ENCODE peak calls at places on chromosomes 5 and 9, in eight cellular contexts. D, C, Z, Q, B, G, P and H are unnamed samples.

GRCh38 chr5:165232187-165232586 is 1726.8 kb downstream of the MAT2B start:
- DNase-seq in D (no peak), C (no peak), Z (no peak), Q (no peak), B (no peak), G (no peak), P (no peak), H (no peak)

GRCh38 chr9:18605763-18606162 is 131.8 kb downstream of the ADAMTSL1 start:
- DNase-seq in D (peak; percentile 70), C (no peak), Z (peak; percentile 43), Q (no peak), B (no peak), G (peak; percentile 31), P (no peak), H (no peak)

GRCh38 chr9:706606-707451 is 134.7 kb upstream of the DMRT1 start:
- DNase-seq in D (peak; percentile 72), C (no peak), Z (peak; percentile 48), Q (no peak), B (no peak), G (peak; percentile 84), P (no peak), H (no peak)

GRCh38 chr5:149635394-149635793 is 54.1 kb downstream of the ARHGEF37 start:
- DNase-seq in D (no peak), C (no peak), Z (peak; percentile 43), Q (peak; percentile 13), B (no peak), G (no peak), P (no peak), H (no peak)

GRCh38 chr5:14185336-14186131 is 42.4 kb downstream of the TRIO start:
- DNase-seq in D (peak; percentile 77), C (no peak), Z (peak; percentile 78), Q (no peak), B (no peak), G (no peak), P (no peak), H (no peak)

GRCh38 chr9:95584176-95584575 is 67.4 kb upstream of the PTCH1 start:
- DNase-seq in D (no peak), C (no peak), Z (no peak), Q (no peak), B (no peak), G (no peak), P (no peak), H (no peak)

GRCh38 chr5:179700401-179700918 is 1.7 kb downstream of the CANX start:
- DNase-seq in D (peak; percentile 14), C (no peak), Z (peak; percentile 7), Q (no peak), B (no peak), G (no peak), P (no peak), H (no peak)

GRCh38 chr9:18393340-18394130 is 80.4 kb upstream of the ADAMTSL1 start:
- DNase-seq in D (peak; percentile 97), C (no peak), Z (peak; percentile 86), Q (peak; percentile 53), B (peak; percentile 69), G (peak; percentile 27), P (no peak), H (no peak)

GRCh38 chr5:148998174-148998797 is 64.6 kb downstream of the SH3TC2 start:
- DNase-seq in D (peak; percentile 81), C (peak; percentile 39), Z (peak; percentile 82), Q (no peak), B (peak; percentile 63), G (no peak), P (no peak), H (no peak)

GRCh38 chr9:38003230-38003629 is 65.8 kb downstream of the SHB start:
- DNase-seq in D (no peak), C (no peak), Z (no peak), Q (no peak), B (no peak), G (no peak), P (peak; percentile 25), H (no peak)

GRCh38 chr5:54883374-54884194 is 101.8 kb downstream of the ESM1 start:
- DNase-seq in D (peak; percentile 49), C (no peak), Z (no peak), Q (no peak), B (no peak), G (peak; percentile 66), P (no peak), H (no peak)

GRCh38 chr5:163586431-163587033 is 81.1 kb downstream of the MAT2B start:
- DNase-seq in D (peak; percentile 43), C (peak; percentile 47), Z (no peak), Q (no peak), B (no peak), G (no peak), P (no peak), H (no peak)

GRCh38 chr9:28363180-28363579 is 789.9 kb upstream of the C9orf72 start:
- DNase-seq in D (no peak), C (no peak), Z (no peak), Q (no peak), B (no peak), G (no peak), P (no peak), H (no peak)

GRCh38 chr5:142239394-142240159 is 85.2 kb downstream of the SPRY4 start:
- DNase-seq in D (no peak), C (no peak), Z (no peak), Q (no peak), B (no peak), G (no peak), P (no peak), H (no peak)

GRCh38 chr9:35277649-35278359 is 116.0 kb downstream of the UNC13B start:
- DNase-seq in D (peak; percentile 93), C (no peak), Z (peak; percentile 82), Q (peak; percentile 13), B (no peak), G (peak; percentile 24), P (no peak), H (no peak)

GRCh38 chr5:72817639-72818266 is 1.3 kb downstream of the TNPO1 start:
- DNase-seq in D (peak; percentile 34), C (no peak), Z (no peak), Q (no peak), B (no peak), G (no peak), P (no peak), H (no peak)

GRCh38 chr5:95283761-95284511 is 958 bp downstream of the MCTP1 start:
- DNase-seq in D (no peak), C (no peak), Z (no peak), Q (no peak), B (no peak), G (no peak), P (no peak), H (no peak)

GRCh38 chr5:37776826-37777225 is 63.0 kb downstream of the GDNF start:
- DNase-seq in D (peak; percentile 78), C (no peak), Z (peak; percentile 43), Q (no peak), B (no peak), G (no peak), P (no peak), H (no peak)

GRCh38 chr9:73118898-73119554 is 32.6 kb upstream of the ANXA1 start:
- DNase-seq in D (peak; percentile 82), C (no peak), Z (peak; percentile 69), Q (no peak), B (peak; percentile 66), G (no peak), P (no peak), H (no peak)

GRCh38 chr5:112848116-112848811 is 12.8 kb upstream of the SRP19 start:
- DNase-seq in D (peak; percentile 79), C (no peak), Z (peak; percentile 58), Q (peak; percentile 32), B (peak; percentile 68), G (no peak), P (no peak), H (no peak)

DNA sequence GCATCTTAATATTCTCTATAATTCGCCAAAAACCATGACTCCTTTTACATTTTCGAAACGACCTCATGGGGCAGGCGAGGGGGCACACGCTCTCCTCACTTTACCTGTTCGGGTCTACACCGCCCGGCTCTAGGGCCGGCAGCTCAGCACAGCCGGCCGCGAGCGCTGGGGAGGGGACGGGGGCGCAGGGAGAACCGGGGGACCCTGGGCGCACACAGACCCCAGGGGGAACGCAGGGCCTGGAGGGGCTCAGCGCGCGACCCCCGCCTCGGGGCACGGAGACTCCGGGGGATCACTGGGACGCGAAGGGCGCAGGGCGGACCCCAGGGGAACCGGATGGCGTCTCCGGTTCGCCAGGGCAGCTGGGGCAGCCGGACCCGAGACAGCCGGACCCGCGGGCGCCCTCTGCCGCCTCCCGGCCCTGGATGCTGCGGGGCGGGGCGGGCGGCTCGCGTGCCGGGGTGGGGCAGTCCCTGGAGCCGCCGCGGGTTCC is at the start of gene AHRR:
- DNase-seq in D (peak; percentile 55), C (no peak), Z (peak; percentile 40), Q (no peak), B (no peak), G (no peak), P (no peak), H (peak; percentile 72)
- TF ChIP-seq CTCF in D (peak; percentile 58), C (peak; percentile 34), Z (peak; percentile 49), Q (peak; percentile 49), B (peak; percentile 45), G (no peak), P (no peak), H (peak; percentile 25)

DNA sequence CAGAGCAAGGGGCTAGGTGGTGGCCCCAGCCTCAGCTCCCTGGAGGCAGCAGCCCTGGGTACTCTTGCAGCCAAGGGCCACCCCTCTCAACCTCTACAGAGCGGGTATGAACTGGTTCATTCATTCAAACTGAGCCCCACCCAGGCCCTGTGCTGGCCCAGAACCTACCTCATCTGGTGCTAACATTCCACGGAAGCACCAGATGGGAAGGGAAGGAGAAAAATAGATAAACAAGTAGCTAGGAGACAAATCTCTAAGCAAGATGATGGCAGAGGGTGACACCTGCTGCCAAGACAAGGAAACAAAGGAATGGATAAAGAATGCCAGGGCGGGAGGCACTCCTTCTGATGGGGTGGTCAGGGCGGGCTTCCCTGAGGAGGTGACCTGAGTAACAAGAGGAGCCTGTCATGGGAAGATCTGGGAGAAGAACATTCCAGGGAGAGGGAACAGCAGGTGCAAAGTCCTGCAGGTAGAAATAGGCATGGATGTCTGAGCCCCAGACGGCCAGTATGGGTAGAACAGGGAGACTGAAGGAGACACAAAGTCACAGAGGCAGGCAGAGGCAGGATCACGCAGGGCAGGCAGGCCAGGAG is 6.1 kb downstream of the ST6GALNAC4 start:
- DNase-seq in D (peak; percentile 48), C (no peak), Z (no peak), Q (no peak), B (no peak), G (no peak), P (no peak), H (no peak)
- TF ChIP-seq CTCF in D (no peak), C (no peak), Z (peak; percentile 28), Q (no peak), B (peak; percentile 17), G (no peak), P (no peak), H (peak; percentile 38)

DNA sequence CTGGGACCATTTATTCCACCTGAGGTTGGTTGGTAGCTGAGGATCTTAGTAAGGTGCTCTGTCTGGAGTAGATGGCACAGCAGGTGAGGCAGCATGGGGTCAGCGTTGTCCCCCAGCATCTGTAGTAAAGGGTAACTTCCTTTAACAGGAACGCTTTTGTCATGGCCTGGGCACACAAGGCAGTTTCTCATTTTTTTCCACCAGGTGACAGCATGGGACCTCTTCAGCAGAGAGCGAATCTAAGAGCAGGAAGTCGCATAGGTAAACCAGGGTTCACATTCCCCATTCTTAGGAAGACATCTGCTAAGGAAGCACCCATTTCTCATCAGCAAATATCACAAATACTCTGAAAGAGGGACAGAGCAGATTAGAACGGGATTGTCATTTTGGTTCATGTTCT is 56.5 kb downstream of the GPR107 start:
- DNase-seq in D (no peak), C (no peak), Z (no peak), Q (no peak), B (no peak), G (no peak), P (no peak), H (no peak)
- TF ChIP-seq CTCF in D (no peak), C (no peak), Z (peak; percentile 31), Q (peak; percentile 7), B (peak; percentile 3), G (no peak), P (no peak), H (peak; percentile 5)

GRCh38 chr5:88683506-88684135 is 199.4 kb downstream of the MEF2C start:
- DNase-seq in D (no peak), C (no peak), Z (no peak), Q (no peak), B (no peak), G (no peak), P (no peak), H (no peak)
- TF ChIP-seq CTCF in D (peak; percentile 4), C (no peak), Z (peak; percentile 49), Q (no peak), B (peak; percentile 32), G (no peak), P (no peak), H (peak; percentile 31)